ENCODE peak calls at places on chromosome 10, in six cellular contexts. Q, V, K, S, H and F are unnamed samples. For H3K9me3, the result is how much of the 10 kb centered on the place peaks cover.

GRCh38 chr10:125043824-125044658 is 102.1 kb downstream of the ZRANB1 start:
- DNase-seq in Q (no peak), V (no peak), K (no peak), S (peak), H (no peak), F (no peak)

GRCh38 chr10:100508691-100509150 is 10.9 kb downstream of the SEC31B start:
- DNase-seq in Q (no peak), V (no peak), K (no peak), S (peak), H (no peak), F (no peak)

GRCh38 chr10:101834341-101834740 is 9.3 kb downstream of the KCNIP2 start:
- DNase-seq in Q (peak), V (no peak), K (no peak), S (peak), H (peak), F (no peak)

GRCh38 chr10:119316729-119317097 is 109.3 kb downstream of the GRK5 start:
- DNase-seq in Q (peak), V (no peak), K (no peak), S (peak), H (no peak), F (no peak)

GRCh38 chr10:49363309-49364031 is 32.4 kb downstream of the DRGX start:
- DNase-seq in Q (no peak), V (no peak), K (no peak), S (no peak), H (no peak), F (no peak)

GRCh38 chr10:16751244-16751643 is 66.0 kb downstream of the RSU1 start:
- DNase-seq in Q (no peak), V (no peak), K (no peak), S (no peak), H (no peak), F (no peak)

GRCh38 chr10:944034-944831 is 12.7 kb upstream of the LARP4B start:
- DNase-seq in Q (peak), V (peak), K (no peak), S (no peak), H (peak), F (peak)

GRCh38 chr10:127018298-127018650 is 113.0 kb downstream of the DOCK1 start:
- DNase-seq in Q (no peak), V (no peak), K (no peak), S (no peak), H (no peak), F (no peak)

GRCh38 chr10:3528271-3528670 is 256.7 kb downstream of the KLF6 start:
- DNase-seq in Q (no peak), V (no peak), K (no peak), S (no peak), H (no peak), F (no peak)

GRCh38 chr10:95519132-95519487 is 42.1 kb downstream of the SORBS1 start:
- DNase-seq in Q (no peak), V (peak), K (no peak), S (no peak), H (peak), F (peak)

GRCh38 chr10:116038259-116038658 is 234.7 kb downstream of the GFRA1 start:
- DNase-seq in Q (no peak), V (peak), K (no peak), S (no peak), H (peak), F (peak)

GRCh38 chr10:26737730-26738129 is 40.2 kb downstream of the PDSS1 start:
- DNase-seq in Q (no peak), V (no peak), K (no peak), S (no peak), H (no peak), F (peak)

GRCh38 chr10:13317474-13317873 is 17.6 kb upstream of the PHYH start:
- DNase-seq in Q (no peak), V (no peak), K (no peak), S (no peak), H (no peak), F (no peak)

GRCh38 chr10:14106828-14107227 is 223.9 kb downstream of the FRMD4A start:
- DNase-seq in Q (no peak), V (no peak), K (no peak), S (no peak), H (no peak), F (no peak)

GRCh38 chr10:67098460-67098859 is 172.6 kb downstream of the LRRTM3 start:
- DNase-seq in Q (no peak), V (no peak), K (no peak), S (no peak), H (no peak), F (no peak)

GRCh38 chr10:94077042-94077441 is 83.3 kb downstream of the PLCE1 start:
- DNase-seq in Q (no peak), V (no peak), K (no peak), S (no peak), H (no peak), F (no peak)

GRCh38 chr10:72375173-72375572 is 20.5 kb upstream of the DNAJB12 start:
- DNase-seq in Q (no peak), V (no peak), K (no peak), S (no peak), H (no peak), F (no peak)

GRCh38 chr10:3068201-3068967 is 1.0 kb downstream of the PFKP start:
- DNase-seq in Q (peak), V (peak), K (peak), S (peak), H (peak), F (peak)

GRCh38 chr10:11678074-11678793 is 63.9 kb upstream of the ECHDC3 start:
- DNase-seq in Q (no peak), V (no peak), K (no peak), S (no peak), H (no peak), F (no peak)

GRCh38 chr10:8283986-8284385 is 229.5 kb downstream of the GATA3 start:
- DNase-seq in Q (no peak), V (no peak), K (no peak), S (no peak), H (no peak), F (no peak)

GRCh38 chr10:7162331-7162730 is 248.5 kb downstream of the SFMBT2 start:
- DNase-seq in Q (no peak), V (no peak), K (no peak), S (no peak), H (no peak), F (no peak)

GRCh38 chr10:98023024-98023423 is 7.4 kb downstream of the CRTAC1 start:
- DNase-seq in Q (no peak), V (no peak), K (no peak), S (no peak), H (no peak), F (no peak)

GRCh38 chr10:129766611-129767550 is 197.2 kb downstream of the EBF3 start:
- DNase-seq in Q (no peak), V (no peak), K (no peak), S (no peak), H (no peak), F (no peak)

GRCh38 chr10:84264611-84265141 is 19.8 kb downstream of the RGR start:
- DNase-seq in Q (no peak), V (peak), K (peak), S (peak), H (peak), F (peak)

GRCh38 chr10:80407836-80408197 is 534 bp upstream of the PRXL2A start:
- DNase-seq in Q (peak), V (peak), K (peak), S (no peak), H (peak), F (no peak)

GRCh38 chr10:122323941-122324675 is 50.4 kb upstream of the PLEKHA1 start:
- DNase-seq in Q (no peak), V (no peak), K (no peak), S (no peak), H (no peak), F (no peak)

GRCh38 chr10:86899670-86900276 is 57.6 kb downstream of the MMRN2 start:
- DNase-seq in Q (no peak), V (peak), K (peak), S (peak), H (no peak), F (peak)

GRCh38 chr10:94251568-94251967 is 111.2 kb downstream of the NOC3L start:
- DNase-seq in Q (no peak), V (no peak), K (no peak), S (no peak), H (no peak), F (no peak)

GRCh38 chr10:17954856-17955255 is 3.1 kb downstream of the SLC39A12 start:
- DNase-seq in Q (no peak), V (no peak), K (no peak), S (no peak), H (no peak), F (no peak)

GRCh38 chr10:6195891-6196290 is 6.8 kb upstream of the PFKFB3 start:
- DNase-seq in Q (no peak), V (no peak), K (no peak), S (no peak), H (no peak), F (no peak)

GRCh38 chr10:76883596-76883995 is 754.0 kb downstream of the KCNMA1 start:
- DNase-seq in Q (no peak), V (no peak), K (no peak), S (no peak), H (no peak), F (no peak)

GRCh38 chr10:131786756-131787605 is 113.8 kb upstream of the PPP2R2D start:
- DNase-seq in Q (no peak), V (peak), K (peak), S (peak), H (no peak), F (no peak)

GRCh38 chr10:14736600-14737081 is 38.1 kb downstream of the FAM107B start:
- DNase-seq in Q (no peak), V (peak), K (no peak), S (no peak), H (no peak), F (no peak)

DNA sequence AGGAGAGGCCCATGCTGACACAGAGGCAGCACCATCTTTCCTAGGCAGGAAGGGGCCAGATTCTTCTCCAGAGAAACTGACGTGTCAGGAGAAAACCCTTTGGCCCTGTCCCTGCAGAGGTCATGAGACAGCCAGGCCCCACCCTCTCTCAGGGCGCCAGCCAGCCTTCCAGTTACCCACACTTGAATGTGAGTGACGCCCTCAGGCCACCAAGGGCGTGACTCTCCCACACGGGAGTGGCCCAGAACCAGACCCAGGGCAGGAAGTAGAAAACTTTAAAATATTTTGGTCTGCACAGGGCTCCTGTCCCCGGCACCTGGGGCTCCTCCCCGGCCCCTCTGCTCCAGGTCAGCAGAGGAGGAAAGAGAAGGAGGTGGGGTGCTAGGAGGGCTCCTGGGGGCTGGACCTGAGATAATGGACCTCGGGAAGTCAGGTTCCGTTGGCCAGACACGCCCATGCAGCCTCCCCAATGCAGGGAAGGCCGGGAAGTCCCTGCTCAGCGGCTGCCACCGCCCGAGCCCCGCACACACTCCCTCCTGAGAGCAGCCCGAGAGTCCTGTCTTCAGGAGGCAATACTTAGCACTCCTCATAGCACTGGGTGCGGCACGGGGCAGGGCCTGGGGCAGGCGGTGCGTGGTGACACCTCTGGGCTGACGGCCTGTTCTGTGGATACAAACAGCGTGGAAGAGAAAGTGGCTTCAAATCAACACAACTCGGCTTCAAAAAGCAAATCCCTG is 67.0 kb upstream of the CFAP46 start:
- DNase-seq in Q (peak), V (peak), K (no peak), S (peak), H (peak), F (peak)
- TF ChIP-seq POLR2A in Q (no peak), V (peak), K (no peak), S (no peak), H (peak), F (no peak)

GRCh38 chr10:71231196-71231595 is 18.8 kb downstream of the UNC5B start:
- DNase-seq in Q (peak), V (no peak), K (no peak), S (no peak), H (no peak), F (no peak)

GRCh38 chr10:71232089-71232998 is 20.0 kb downstream of the UNC5B start:
- DNase-seq in Q (peak), V (peak), K (no peak), S (no peak), H (no peak), F (peak)

GRCh38 chr10:71230656-71231025 is 18.3 kb downstream of the UNC5B start:
- DNase-seq in Q (no peak), V (no peak), K (no peak), S (no peak), H (no peak), F (no peak)

GRCh38 chr10:71229726-71230655 is 17.6 kb downstream of the UNC5B start:
- DNase-seq in Q (peak), V (no peak), K (peak), S (no peak), H (no peak), F (no peak)

DNA sequence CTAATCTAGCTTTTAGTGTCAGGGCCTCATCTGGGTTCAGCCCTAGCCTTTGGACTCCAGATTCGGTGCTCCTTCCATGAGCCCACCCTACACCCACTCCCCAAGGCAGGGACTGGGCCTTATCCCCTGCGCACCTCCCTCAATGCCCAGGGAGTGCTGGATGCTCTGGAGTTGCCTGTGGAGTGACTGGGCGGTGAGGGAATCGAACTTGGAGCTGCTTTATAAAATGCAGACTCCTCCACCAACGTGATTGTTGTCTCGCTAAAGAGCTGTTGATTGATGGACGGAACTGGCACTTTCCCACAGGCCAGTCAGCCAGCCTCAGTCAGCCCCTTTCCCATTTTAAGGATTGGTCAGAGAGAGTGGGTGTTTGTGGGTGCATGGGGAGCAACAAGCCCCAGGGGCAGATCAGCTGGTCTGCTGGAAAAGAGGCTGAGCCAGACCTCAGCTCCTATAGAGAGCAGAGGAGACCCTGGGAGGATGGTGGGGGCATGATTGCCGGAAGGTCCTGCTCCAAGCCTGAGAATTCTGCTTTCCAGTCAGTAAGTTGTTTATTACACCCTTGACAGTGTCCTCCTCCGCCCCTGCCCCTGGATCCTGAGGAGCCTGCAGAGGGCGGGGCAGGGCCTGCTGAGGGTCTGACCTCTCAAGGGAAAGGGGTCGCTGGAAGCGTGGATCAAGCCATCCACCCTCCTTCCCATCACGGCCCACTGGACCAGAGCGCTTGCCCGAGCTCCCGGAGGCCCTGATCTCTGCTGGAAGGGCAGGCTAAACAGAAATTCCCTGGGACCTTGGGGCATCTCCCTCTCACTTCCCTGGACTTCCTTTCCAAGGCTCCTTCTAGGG is 16.7 kb downstream of the UNC5B start:
- DNase-seq in Q (peak), V (no peak), K (peak), S (no peak), H (no peak), F (no peak)
- H3K9me3 ChIP-seq in Q (under half), V (under half), K (under half), S (under half), H (under half), F (under half)

DNA sequence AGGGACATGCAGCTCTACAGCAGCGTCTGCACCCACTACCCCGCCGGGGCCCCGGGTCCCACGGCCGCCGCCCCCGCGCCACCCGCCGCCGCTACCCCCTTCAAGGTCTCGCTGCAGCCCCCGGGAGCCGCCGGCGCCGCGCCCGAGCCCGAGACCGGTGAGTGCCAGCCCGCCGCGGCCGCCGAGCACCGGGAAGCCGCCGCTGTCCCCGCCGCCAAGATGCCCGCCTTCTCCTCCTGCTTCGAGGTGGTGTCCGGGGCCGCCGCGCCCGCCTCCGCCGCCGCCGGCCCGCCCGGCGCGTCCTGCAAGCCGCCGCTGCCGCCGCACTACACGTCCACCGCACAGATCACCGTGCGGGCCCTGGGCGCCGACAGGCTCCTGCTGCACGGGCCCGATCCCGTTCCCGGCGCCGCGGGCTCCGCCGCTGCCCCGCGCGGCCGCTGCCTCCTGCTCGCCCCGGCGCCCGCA is 611 bp downstream of the OTUD1 start:
- DNase-seq in Q (no peak), V (peak), K (no peak), S (peak), H (no peak), F (no peak)
- TF ChIP-seq POLR2A in Q (no peak), V (no peak), K (no peak), S (no peak), H (no peak), F (peak)

GRCh38 chr10:37812290-37812689 is 45.1 kb downstream of the ZNF248 start:
- DNase-seq in Q (no peak), V (no peak), K (no peak), S (no peak), H (no peak), F (no peak)
- H3K9me3 ChIP-seq in Q (half or more), V (under half), K (under half), S (under half), H (under half), F (under half)

DNA sequence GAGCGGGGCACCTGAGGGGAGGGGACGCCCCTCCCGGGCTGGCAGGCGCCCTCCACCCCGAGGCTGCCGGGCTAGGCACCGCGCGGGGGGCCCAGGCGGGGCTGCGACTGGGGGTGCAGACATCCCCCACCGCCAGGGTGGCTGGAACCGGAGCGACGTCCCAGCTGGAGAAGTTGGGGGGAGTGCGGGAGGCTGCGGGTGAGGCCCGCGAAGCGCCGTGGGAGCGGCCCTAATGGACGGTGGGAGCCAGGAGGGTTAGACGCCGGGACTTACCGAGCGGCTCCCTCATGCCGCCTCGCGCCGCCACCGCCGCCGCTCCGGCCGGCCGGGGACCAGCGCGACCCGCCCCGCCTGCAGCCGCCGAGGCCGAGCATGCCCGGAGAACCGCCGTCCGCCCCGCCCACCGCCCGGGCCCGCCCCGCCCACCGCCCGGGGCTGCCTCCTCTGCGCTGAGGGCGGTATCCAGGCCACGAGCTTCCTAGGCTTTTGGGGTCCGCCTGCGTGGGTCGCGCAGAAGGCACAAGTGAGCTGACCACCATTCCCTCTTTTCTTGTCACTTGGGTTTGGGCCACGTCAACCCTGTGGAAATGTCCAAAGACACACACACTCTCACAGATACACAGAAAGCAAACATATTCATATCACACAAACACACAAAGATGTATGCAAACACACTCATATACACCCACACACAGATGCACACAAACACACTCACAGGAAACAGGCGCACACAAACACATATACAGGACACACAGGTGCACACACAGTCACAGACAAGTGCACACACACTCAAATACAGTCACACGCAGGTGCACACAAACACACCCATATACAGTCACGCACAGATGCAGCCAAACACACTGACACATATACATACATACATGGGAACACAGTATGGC is at the start of gene JCAD:
- DNase-seq in Q (peak), V (peak), K (peak), S (peak), H (peak), F (peak)
- TF ChIP-seq POLR2A in Q (peak), V (peak), K (no peak), S (no peak), H (peak), F (peak)